ENCODE peak calls at places on chromosomes 11 and 22, in eight cellular contexts. E is fibroblast of lung, F is SK-N-SH, V is MM.1S, P is endothelial cell of umbilical vein, B is HepG2, U is HCT116, D is K562. O is an unnamed sample.

GRCh38 chr11:70519117-70519516 is 120.8 kb downstream of the CTTN start:
- DNase-seq in D (no peak), F (no peak), B (no peak), U (peak; percentile 27), E (no peak), P (no peak), V (no peak), O (no peak)

GRCh38 chr11:8019671-8020597 is 32.8 kb downstream of the EIF3F start:
- DNase-seq in V (no peak), P (peak; percentile 8), B (no peak), F (peak; percentile 87), E (no peak), U (no peak), D (no peak), O (peak; percentile 55)

GRCh38 chr11:20050551-20051333 is 109.5 kb downstream of the DBX1 start:
- DNase-seq in D (no peak), E (no peak), U (no peak), F (no peak), P (no peak), V (no peak), B (no peak), O (peak; percentile 31)

GRCh38 chr11:89177691-89178231 is at the start of gene TYR:
- DNase-seq in F (no peak), B (no peak), P (no peak), V (no peak), E (no peak), U (no peak), D (no peak), O (no peak)

GRCh38 chr11:59191095-59191494 is 19.2 kb downstream of the DTX4 start:
- DNase-seq in U (no peak), V (no peak), F (no peak), B (peak; percentile 60), E (no peak), P (no peak), D (no peak), O (no peak)

GRCh38 chr11:27392715-27393114 is 29.7 kb upstream of the CCDC34 start:
- DNase-seq in U (no peak), F (no peak), E (peak; percentile 81), V (no peak), D (peak; percentile 70), P (peak; percentile 81), B (peak; percentile 66), O (peak; percentile 72)

GRCh38 chr22:42591987-42592386 is 22.7 kb downstream of the POLDIP3 start:
- DNase-seq in F (no peak), E (no peak), B (no peak), V (no peak), U (no peak), D (no peak), P (no peak), O (no peak)

GRCh38 chr11:86193297-86194095 is 51.1 kb upstream of the EED start:
- DNase-seq in V (peak; percentile 85), F (peak; percentile 72), B (peak; percentile 76), U (peak; percentile 86), P (peak; percentile 84), D (peak; percentile 89), E (peak; percentile 84), O (peak; percentile 82)

GRCh38 chr22:35172452-35172851 is 84.8 kb upstream of the HMGXB4 start:
- DNase-seq in P (no peak), B (no peak), V (no peak), F (no peak), D (no peak), E (no peak), U (no peak), O (no peak)

GRCh38 chr22:44076825-44077224 is 52.7 kb downstream of the PARVB start:
- DNase-seq in U (no peak), P (no peak), B (no peak), D (no peak), F (no peak), V (no peak), E (no peak), O (no peak)

GRCh38 chr11:48031602-48032001 is 51.2 kb downstream of the PTPRJ start:
- DNase-seq in P (no peak), V (no peak), F (no peak), E (no peak), U (no peak), D (no peak), B (no peak), O (no peak)

GRCh38 chr11:73759520-73760065 is 1.3 kb downstream of the RAB6A start:
- DNase-seq in F (peak; percentile 36), P (peak; percentile 60), V (no peak), U (no peak), B (no peak), D (no peak), E (peak; percentile 21), O (no peak)

GRCh38 chr11:73757598-73757997 is 3.3 kb downstream of the RAB6A start:
- DNase-seq in V (no peak), F (no peak), D (no peak), E (peak; percentile 53), P (no peak), U (no peak), B (peak; percentile 29), O (no peak)

GRCh38 chr11:73760680-73761402 is at the start of gene RAB6A:
- DNase-seq in P (peak; percentile 100), V (peak; percentile 99), F (peak; percentile 96), U (peak; percentile 99), D (peak; percentile 99), B (peak; percentile 98), E (peak; percentile 100), O (peak; percentile 99)

GRCh38 chr11:73760066-73760679 is 701 bp downstream of the RAB6A start:
- DNase-seq in U (no peak), V (no peak), F (peak; percentile 69), B (no peak), P (peak; percentile 49), E (peak; percentile 50), D (peak; percentile 63), O (peak; percentile 55)

GRCh38 chr11:73758451-73758850 is 2.4 kb downstream of the RAB6A start:
- DNase-seq in F (no peak), B (no peak), U (no peak), V (no peak), P (no peak), D (no peak), E (no peak), O (no peak)
- H4K20me1 ChIP-seq in F (peaks cover 55% of the 10 kb centered on the region), B (peaks cover 39% of the 10 kb centered on the region), U (peaks cover 16% of the 10 kb centered on the region), V (no peaks in the 10 kb centered on the region), P (peaks cover 23% of the 10 kb centered on the region), D (peaks cover 15% of the 10 kb centered on the region), E (peaks cover 2% of the 10 kb centered on the region), O (peaks cover 26% of the 10 kb centered on the region)

GRCh38 chr11:57776101-57776511 is 14.5 kb downstream of the CTNND1 start:
- DNase-seq in B (no peak), P (peak; percentile 89), D (no peak), V (no peak), F (no peak), U (no peak), E (no peak), O (peak; percentile 69)

GRCh38 chr11:57777969-57778317 is 16.3 kb downstream of the CTNND1 start:
- DNase-seq in F (no peak), B (peak; percentile 94), P (peak; percentile 83), U (no peak), E (no peak), V (no peak), D (no peak), O (peak; percentile 73)

GRCh38 chr11:57778318-57779037 is 16.9 kb downstream of the CTNND1 start:
- DNase-seq in D (peak; percentile 71), F (peak; percentile 83), P (peak; percentile 100), V (no peak), U (peak; percentile 89), E (peak; percentile 96), B (peak; percentile 99), O (peak; percentile 87)

GRCh38 chr11:57775474-57775873 is 13.9 kb downstream of the CTNND1 start:
- DNase-seq in P (peak; percentile 73), D (no peak), V (no peak), U (no peak), E (no peak), B (no peak), F (no peak), O (no peak)

DNA sequence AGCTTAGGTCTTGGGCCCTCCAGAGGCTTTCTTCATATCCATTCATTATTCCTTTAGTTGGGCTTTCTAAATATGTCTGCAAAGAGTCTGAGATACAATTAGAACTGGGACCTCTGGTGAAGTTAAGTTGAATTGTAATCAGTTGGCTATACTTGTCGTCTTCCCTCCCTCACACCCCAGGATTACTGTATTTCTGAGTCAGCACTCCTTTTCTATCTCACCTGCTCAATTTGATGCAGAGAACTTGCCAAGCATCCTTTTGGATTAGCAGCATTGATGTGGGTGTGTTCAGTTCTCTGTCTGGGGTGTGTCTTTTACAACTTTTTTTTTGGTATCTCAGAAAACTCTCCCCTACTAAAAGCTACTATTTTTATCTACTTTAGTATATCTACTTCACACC is 15.0 kb downstream of the CTNND1 start:
- DNase-seq in E (no peak), F (no peak), V (no peak), U (no peak), P (no peak), D (no peak), B (no peak), O (no peak)
- H4K20me1 ChIP-seq in E (peaks cover 1% of the 10 kb centered on the region), F (peaks cover 74% of the 10 kb centered on the region), V (no peaks in the 10 kb centered on the region), U (peaks cover 4% of the 10 kb centered on the region), P (no peaks in the 10 kb centered on the region), D (peaks cover 65% of the 10 kb centered on the region), B (peaks cover 34% of the 10 kb centered on the region), O (peaks cover 98% of the 10 kb centered on the region)

GRCh38 chr11:18394928-18395734 is 768 bp downstream of the LDHA start:
- DNase-seq in F (peak; percentile 30), D (no peak), E (peak; percentile 12), V (peak; percentile 50), U (no peak), P (peak; percentile 45), B (no peak), O (peak; percentile 54)
- H4K20me1 ChIP-seq in F (peaks cover 46% of the 10 kb centered on the region), D (peaks cover 38% of the 10 kb centered on the region), E (peaks cover 2% of the 10 kb centered on the region), V (peaks cover 29% of the 10 kb centered on the region), U (peaks cover 24% of the 10 kb centered on the region), P (no peaks in the 10 kb centered on the region), B (peaks cover 52% of the 10 kb centered on the region), O (peaks cover 51% of the 10 kb centered on the region)

DNA sequence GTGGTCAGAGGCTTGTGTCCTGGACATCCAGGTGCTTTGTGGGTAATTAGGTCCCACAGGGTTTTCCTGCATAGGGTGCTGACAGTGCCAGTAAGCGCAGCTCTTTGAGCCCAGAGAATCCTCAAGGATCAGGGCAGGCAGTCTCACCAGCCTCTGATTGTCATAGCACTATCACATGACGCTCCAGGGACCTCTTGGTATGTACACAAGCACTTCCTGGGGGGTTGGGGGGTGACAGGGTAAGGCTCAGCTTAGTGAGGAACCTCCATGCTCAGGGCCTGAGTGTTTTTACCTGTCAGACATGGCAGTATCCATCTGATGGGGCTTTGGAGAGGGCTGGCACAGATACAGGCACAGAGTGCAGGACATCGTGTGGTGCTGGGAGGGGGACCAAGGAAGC is 27.9 kb upstream of the SUSD2 start:
- DNase-seq in F (no peak), B (no peak), U (no peak), P (no peak), E (no peak), D (no peak), V (no peak), O (no peak)
- H4K20me1 ChIP-seq in F (no peaks in the 10 kb centered on the region), B (peaks cover 4% of the 10 kb centered on the region), U (no peaks in the 10 kb centered on the region), P (no peaks in the 10 kb centered on the region), E (no peaks in the 10 kb centered on the region), D (no peaks in the 10 kb centered on the region), V (no peaks in the 10 kb centered on the region), O (peaks cover 54% of the 10 kb centered on the region)

DNA sequence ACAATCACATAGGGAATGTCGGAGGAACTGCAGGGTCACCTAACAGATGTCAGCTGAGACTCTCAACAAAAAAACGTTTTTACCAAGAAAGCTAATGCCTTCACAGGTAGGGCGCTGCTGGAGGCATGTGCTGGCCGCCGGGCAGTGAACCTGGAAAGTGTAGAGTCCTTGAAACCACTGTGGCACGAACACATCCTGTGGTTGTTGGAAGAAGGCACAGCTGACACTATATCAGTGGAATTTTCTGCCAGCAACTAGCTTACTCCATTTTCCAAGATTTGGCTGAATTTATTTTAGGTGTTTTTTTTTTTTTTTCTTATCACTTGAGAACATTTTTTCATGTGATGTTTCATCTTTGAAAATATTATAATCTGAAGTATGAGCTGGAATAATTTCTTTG is 14.2 kb downstream of the TRMU start:
- DNase-seq in D (no peak), P (no peak), B (no peak), F (no peak), V (no peak), E (no peak), U (no peak), O (no peak)
- H4K20me1 ChIP-seq in D (peaks cover 3% of the 10 kb centered on the region), P (no peaks in the 10 kb centered on the region), B (no peaks in the 10 kb centered on the region), F (peaks cover 15% of the 10 kb centered on the region), V (no peaks in the 10 kb centered on the region), E (no peaks in the 10 kb centered on the region), U (peaks cover 3% of the 10 kb centered on the region), O (peaks cover 11% of the 10 kb centered on the region)